ENCODE peak calls at places on chromosomes 4 and X, in six cellular contexts. X is choroid plexus epithelial cell, E is A549, I is retinal pigment epithelial cell, M is heart right ventricle, G is BJ. K is an unnamed sample.

GRCh38 chr4:125244848-125245450 is 69.8 kb upstream of the FAT4 start:
- DNase-seq in X (peak), E (no peak), I (no peak), M (no peak), G (no peak), K (no peak)

GRCh38 chr4:11722218-11722617 is 293.5 kb upstream of the HS3ST1 start:
- DNase-seq in X (no peak), E (no peak), I (no peak), M (no peak), G (no peak), K (no peak)

GRCh38 chr4:8349664-8350225 is 80.2 kb downstream of the HTRA3 start:
- DNase-seq in X (no peak), E (no peak), I (no peak), M (no peak), G (no peak), K (no peak)

GRCh38 chrX:49157194-49157593 is 5.4 kb upstream of the MAGIX start:
- DNase-seq in X (no peak), E (no peak), I (no peak), M (no peak), G (no peak), K (no peak)

GRCh38 chr4:6275898-6276563 is 6.4 kb downstream of the WFS1 start:
- DNase-seq in X (no peak), E (no peak), I (peak), M (peak), G (no peak), K (no peak)

GRCh38 chrX:54444752-54445151 is 4.5 kb downstream of the TSR2 start:
- DNase-seq in X (no peak), E (no peak), I (no peak), M (no peak), G (no peak), K (no peak)

GRCh38 chr4:31702291-31702690 is 982.1 kb downstream of the PCDH7 start:
- DNase-seq in X (peak), E (no peak), I (no peak), M (no peak), G (no peak), K (no peak)

GRCh38 chrX:104195489-104196084 is 29.3 kb downstream of the FAM199X start:
- DNase-seq in X (peak), E (peak), I (no peak), M (no peak), G (no peak), K (no peak)

GRCh38 chr4:150366487-150366999 is 215.4 kb upstream of the MAB21L2 start:
- DNase-seq in X (no peak), E (no peak), I (peak), M (no peak), G (no peak), K (no peak)

GRCh38 chr4:5128569-5128968 is 77.3 kb downstream of the STK32B start:
- DNase-seq in X (no peak), E (no peak), I (peak), M (no peak), G (no peak), K (no peak)

GRCh38 chrX:52015794-52016193 is 53.2 kb downstream of the MAGED4B start:
- DNase-seq in X (no peak), E (no peak), I (no peak), M (no peak), G (no peak), K (no peak)

GRCh38 chr4:78720994-78721677 is 55.0 kb upstream of the BMP2K start:
- DNase-seq in X (no peak), E (no peak), I (no peak), M (peak), G (no peak), K (no peak)

GRCh38 chr4:177455591-177455990 is 13.4 kb upstream of the AGA start:
- DNase-seq in X (peak), E (no peak), I (no peak), M (no peak), G (no peak), K (peak)

GRCh38 chrX:10146350-10146749 is 10.4 kb upstream of the CLCN4 start:
- DNase-seq in X (no peak), E (no peak), I (no peak), M (no peak), G (no peak), K (no peak)

DNA sequence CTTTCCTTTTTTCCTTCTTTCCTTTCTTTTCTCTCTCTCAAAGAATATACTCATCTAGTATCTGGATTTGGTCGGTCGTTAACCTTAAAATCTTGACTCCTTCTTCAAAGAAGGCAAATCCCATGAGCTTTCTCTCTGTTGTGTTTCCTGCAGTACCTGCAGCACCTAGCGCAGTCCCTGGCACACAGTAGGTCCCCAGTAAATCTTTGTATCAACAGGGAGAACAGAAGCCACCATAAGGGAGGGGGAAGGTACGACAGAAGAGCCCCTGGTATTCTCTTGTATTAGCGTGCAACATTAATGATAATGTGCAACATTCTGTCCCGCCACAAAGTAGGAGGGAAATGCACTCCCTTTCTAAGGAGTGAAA is 133.5 kb downstream of the AMELX start:
- DNase-seq in X (no peak), E (no peak), I (no peak), M (no peak), G (no peak), K (no peak)
- H3K4me3 ChIP-seq in X (peak), E (no peak), I (peak), M (peak), G (peak), K (peak)

GRCh38 chrX:150146271-150146888 is 208.1 kb upstream of the EOLA2 start:
- DNase-seq in X (no peak), E (no peak), I (no peak), M (no peak), G (no peak), K (no peak)
- TF ChIP-seq CTCF in X (no peak), E (no peak), I (peak), M (no peak), G (no peak), K (no peak)

GRCh38 chr4:60002603-60003325 is 1197.4 kb upstream of the ADGRL3 start:
- DNase-seq in X (no peak), E (no peak), I (no peak), M (no peak), G (no peak), K (no peak)
- H3K4me3 ChIP-seq in X (no peak), E (no peak), I (no peak), M (no peak), G (no peak), K (no peak)

DNA sequence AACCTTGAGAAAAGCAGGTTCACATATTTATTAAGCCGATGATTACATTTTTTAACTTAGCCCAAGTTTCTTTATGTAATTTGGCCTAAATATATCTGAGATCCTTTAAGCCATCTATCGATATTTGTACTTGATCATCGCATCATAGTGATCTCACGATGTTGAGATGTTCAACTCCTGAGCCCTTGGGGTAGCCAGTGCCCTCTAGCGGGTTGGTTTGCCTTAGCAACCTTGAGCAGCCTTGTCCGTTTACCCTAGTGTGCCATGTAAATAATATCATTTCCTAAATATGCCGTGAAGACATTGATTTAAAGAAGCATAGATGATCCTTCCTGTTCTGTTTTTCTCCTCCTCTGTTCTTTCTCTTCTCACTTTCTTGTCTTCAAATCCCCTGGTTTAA is 432.2 kb downstream of the RPA4 start:
- DNase-seq in X (no peak), E (no peak), I (no peak), M (no peak), G (no peak), K (no peak)
- TF ChIP-seq CTCF in X (no peak), E (peak), I (no peak), M (no peak), G (no peak), K (no peak)